ENCODE peak calls at places on chromosome 14, in ten cellular contexts. One of them, this sample, is unnamed.
A peak's percentile ranks its signal among the peaks of the same experiment; 100 is the strongest.

GRCh38 chr14:21494902-21495762 is 16.0 kb downstream of the METTL3 start:
- DNase-seq in A549: no peak
- DNase-seq in WTC11: no peak
- DNase-seq in lung: no peak
- DNase-seq in pancreas: no peak
- DNase-seq in sigmoid colon: no peak
- DNase-seq in GM10248: no peak
- DNase-seq in brain microvascular endothelial cell: no peak
- DNase-seq in uterus: no peak
- DNase-seq in endodermal cell: no peak
- DNase-seq in this sample: no peak

GRCh38 chr14:92384461-92385133 is 61.6 kb downstream of the SLC24A4 start:
- DNase-seq in endodermal cell: no peak
- DNase-seq in WTC11: no peak
- DNase-seq in lung: no peak
- DNase-seq in sigmoid colon: no peak
- DNase-seq in pancreas: no peak
- DNase-seq in GM10248: no peak
- DNase-seq in A549: no peak
- DNase-seq in brain microvascular endothelial cell: no peak
- DNase-seq in uterus: no peak
- DNase-seq in this sample: no peak

GRCh38 chr14:79246200-79246599 is 965.1 kb downstream of the DIO2 start:
- DNase-seq in A549: no peak
- DNase-seq in endodermal cell: no peak
- DNase-seq in sigmoid colon: no peak
- DNase-seq in uterus: no peak
- DNase-seq in pancreas: no peak
- DNase-seq in brain microvascular endothelial cell: no peak
- DNase-seq in GM10248: no peak
- DNase-seq in lung: no peak
- DNase-seq in WTC11: no peak
- DNase-seq in this sample: no peak

GRCh38 chr14:91244501-91244901 is at the start of gene GPR68:
- DNase-seq in A549: no peak
- DNase-seq in brain microvascular endothelial cell: peak; percentile 46
- DNase-seq in WTC11: peak; percentile 43
- DNase-seq in pancreas: peak; percentile 66
- DNase-seq in lung: no peak
- DNase-seq in uterus: peak; percentile 39
- DNase-seq in GM10248: no peak
- DNase-seq in sigmoid colon: peak; percentile 84
- DNase-seq in endodermal cell: peak; percentile 82
- DNase-seq in this sample: peak; percentile 49

GRCh38 chr14:49892301-49892635 is 614 bp upstream of the ARF6 start:
- DNase-seq in GM10248: peak; percentile 63
- DNase-seq in brain microvascular endothelial cell: peak; percentile 76
- DNase-seq in A549: peak; percentile 81
- DNase-seq in WTC11: no peak
- DNase-seq in endodermal cell: no peak
- DNase-seq in lung: peak; percentile 60
- DNase-seq in uterus: no peak
- DNase-seq in pancreas: no peak
- DNase-seq in sigmoid colon: peak; percentile 90
- DNase-seq in this sample: peak; percentile 60

GRCh38 chr14:84482256-84483071 is 1047.5 kb upstream of the FLRT2 start:
- DNase-seq in GM10248: no peak
- DNase-seq in brain microvascular endothelial cell: peak; percentile 23
- DNase-seq in uterus: no peak
- DNase-seq in endodermal cell: no peak
- DNase-seq in sigmoid colon: no peak
- DNase-seq in lung: no peak
- DNase-seq in pancreas: no peak
- DNase-seq in WTC11: no peak
- DNase-seq in A549: no peak
- DNase-seq in this sample: no peak

GRCh38 chr14:56774503-56774902 is 35.8 kb downstream of the OTX2 start:
- DNase-seq in GM10248: no peak
- DNase-seq in uterus: no peak
- DNase-seq in endodermal cell: peak; percentile 59
- DNase-seq in lung: no peak
- DNase-seq in WTC11: no peak
- DNase-seq in pancreas: no peak
- DNase-seq in brain microvascular endothelial cell: no peak
- DNase-seq in sigmoid colon: no peak
- DNase-seq in A549: no peak
- DNase-seq in this sample: no peak

GRCh38 chr14:78319826-78320635 is 149.9 kb downstream of the NRXN3 start:
- DNase-seq in pancreas: no peak
- DNase-seq in lung: no peak
- DNase-seq in uterus: no peak
- DNase-seq in GM10248: no peak
- DNase-seq in brain microvascular endothelial cell: no peak
- DNase-seq in endodermal cell: peak; percentile 52
- DNase-seq in WTC11: no peak
- DNase-seq in A549: no peak
- DNase-seq in sigmoid colon: no peak
- DNase-seq in this sample: no peak

GRCh38 chr14:97380539-97380941 is 583.4 kb downstream of the VRK1 start:
- DNase-seq in WTC11: no peak
- DNase-seq in lung: no peak
- DNase-seq in endodermal cell: peak; percentile 65
- DNase-seq in sigmoid colon: no peak
- DNase-seq in pancreas: no peak
- DNase-seq in uterus: no peak
- DNase-seq in GM10248: no peak
- DNase-seq in brain microvascular endothelial cell: no peak
- DNase-seq in A549: no peak
- DNase-seq in this sample: peak; percentile 89

GRCh38 chr14:75978249-75978731 is 3.5 kb downstream of the TGFB3 start:
- DNase-seq in WTC11: no peak
- DNase-seq in uterus: peak; percentile 30
- DNase-seq in A549: no peak
- DNase-seq in lung: no peak
- DNase-seq in brain microvascular endothelial cell: no peak
- DNase-seq in GM10248: no peak
- DNase-seq in pancreas: no peak
- DNase-seq in sigmoid colon: peak; percentile 63
- DNase-seq in endodermal cell: peak; percentile 56
- DNase-seq in this sample: peak; percentile 31

GRCh38 chr14:73714656-73715081 is 485 bp upstream of the PNMA1 start:
- DNase-seq in pancreas: no peak
- DNase-seq in A549: peak; percentile 52
- DNase-seq in sigmoid colon: no peak
- DNase-seq in uterus: no peak
- DNase-seq in GM10248: no peak
- DNase-seq in brain microvascular endothelial cell: no peak
- DNase-seq in lung: no peak
- DNase-seq in endodermal cell: no peak
- DNase-seq in WTC11: no peak
- DNase-seq in this sample: no peak

GRCh38 chr14:47060050-47060449 is 408.5 kb upstream of the RPL10L start:
- DNase-seq in pancreas: no peak
- DNase-seq in sigmoid colon: no peak
- DNase-seq in uterus: no peak
- DNase-seq in WTC11: no peak
- DNase-seq in A549: no peak
- DNase-seq in lung: no peak
- DNase-seq in GM10248: no peak
- DNase-seq in endodermal cell: no peak
- DNase-seq in brain microvascular endothelial cell: no peak
- DNase-seq in this sample: no peak

GRCh38 chr14:88804035-88804434 is 11.3 kb upstream of the EML5 start:
- DNase-seq in pancreas: no peak
- DNase-seq in GM10248: no peak
- DNase-seq in sigmoid colon: no peak
- DNase-seq in endodermal cell: no peak
- DNase-seq in uterus: no peak
- DNase-seq in lung: no peak
- DNase-seq in WTC11: no peak
- DNase-seq in A549: no peak
- DNase-seq in brain microvascular endothelial cell: no peak
- DNase-seq in this sample: no peak
- TF ChIP-seq CTCF in pancreas: no peak
- TF ChIP-seq CTCF in GM10248: no peak
- TF ChIP-seq CTCF in sigmoid colon: no peak
- TF ChIP-seq CTCF in endodermal cell: no peak
- TF ChIP-seq CTCF in uterus: no peak
- TF ChIP-seq CTCF in lung: no peak
- TF ChIP-seq CTCF in WTC11: no peak
- TF ChIP-seq CTCF in A549: no peak
- TF ChIP-seq CTCF in brain microvascular endothelial cell: no peak
- TF ChIP-seq CTCF in this sample: no peak

DNA sequence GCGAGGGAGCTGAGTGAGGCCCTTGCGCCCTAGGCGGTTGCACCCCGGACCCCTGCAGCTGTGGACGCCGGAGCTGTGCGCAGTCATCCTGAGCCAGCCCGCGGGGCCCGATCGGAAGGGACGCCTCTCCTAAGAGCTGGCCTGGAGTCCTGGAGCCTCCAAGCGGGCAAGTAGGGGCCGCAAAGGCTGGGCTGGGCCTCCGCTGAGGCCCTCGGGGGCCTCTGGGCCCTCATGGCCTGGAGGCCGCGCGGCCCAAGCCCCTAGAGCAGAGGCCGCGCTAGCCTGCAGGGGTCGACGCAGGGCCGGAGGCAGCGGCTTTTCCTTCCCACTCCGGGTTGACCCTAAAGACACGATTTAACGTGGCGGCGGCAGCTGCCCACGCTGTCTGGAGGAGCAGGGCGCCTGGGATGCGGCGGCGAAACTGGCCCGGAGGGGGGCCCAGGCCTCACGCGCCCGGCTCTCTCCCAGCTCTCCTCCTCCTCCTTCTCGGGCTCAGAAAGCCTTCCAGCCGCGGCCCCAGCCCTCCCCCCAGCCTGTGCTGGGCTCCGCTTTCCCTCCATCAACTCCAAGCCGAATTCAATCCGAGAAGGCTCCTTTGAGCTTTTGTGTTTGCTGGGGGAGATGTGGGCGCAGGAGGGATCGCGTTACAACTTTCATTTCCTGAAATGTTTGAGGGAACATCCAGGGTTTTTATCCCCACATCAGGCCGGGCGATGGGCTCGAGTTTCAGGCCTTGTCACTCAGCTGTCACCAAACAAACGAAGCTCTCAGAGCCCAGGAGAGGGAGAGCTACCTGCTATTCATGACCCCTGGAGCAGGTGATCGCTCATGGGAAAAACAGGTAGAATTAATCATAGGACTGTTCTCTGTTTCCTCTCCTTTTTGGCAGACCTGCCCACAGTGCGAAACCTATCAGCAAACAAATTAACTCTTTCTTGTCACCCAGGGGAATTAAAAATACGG is 11.5 kb downstream of the SIX1 start:
- DNase-seq in pancreas: peak; percentile 60
- DNase-seq in uterus: no peak
- DNase-seq in WTC11: peak; percentile 59
- DNase-seq in A549: no peak
- DNase-seq in lung: no peak
- DNase-seq in sigmoid colon: no peak
- DNase-seq in GM10248: no peak
- DNase-seq in endodermal cell: peak; percentile 80
- DNase-seq in brain microvascular endothelial cell: peak; percentile 52
- DNase-seq in this sample: no peak
- TF ChIP-seq CTCF in pancreas: no peak
- TF ChIP-seq CTCF in uterus: no peak
- TF ChIP-seq CTCF in WTC11: no peak
- TF ChIP-seq CTCF in A549: no peak
- TF ChIP-seq CTCF in lung: no peak
- TF ChIP-seq CTCF in sigmoid colon: no peak
- TF ChIP-seq CTCF in GM10248: no peak
- TF ChIP-seq CTCF in endodermal cell: peak; percentile 55
- TF ChIP-seq CTCF in brain microvascular endothelial cell: no peak
- TF ChIP-seq CTCF in this sample: no peak

DNA sequence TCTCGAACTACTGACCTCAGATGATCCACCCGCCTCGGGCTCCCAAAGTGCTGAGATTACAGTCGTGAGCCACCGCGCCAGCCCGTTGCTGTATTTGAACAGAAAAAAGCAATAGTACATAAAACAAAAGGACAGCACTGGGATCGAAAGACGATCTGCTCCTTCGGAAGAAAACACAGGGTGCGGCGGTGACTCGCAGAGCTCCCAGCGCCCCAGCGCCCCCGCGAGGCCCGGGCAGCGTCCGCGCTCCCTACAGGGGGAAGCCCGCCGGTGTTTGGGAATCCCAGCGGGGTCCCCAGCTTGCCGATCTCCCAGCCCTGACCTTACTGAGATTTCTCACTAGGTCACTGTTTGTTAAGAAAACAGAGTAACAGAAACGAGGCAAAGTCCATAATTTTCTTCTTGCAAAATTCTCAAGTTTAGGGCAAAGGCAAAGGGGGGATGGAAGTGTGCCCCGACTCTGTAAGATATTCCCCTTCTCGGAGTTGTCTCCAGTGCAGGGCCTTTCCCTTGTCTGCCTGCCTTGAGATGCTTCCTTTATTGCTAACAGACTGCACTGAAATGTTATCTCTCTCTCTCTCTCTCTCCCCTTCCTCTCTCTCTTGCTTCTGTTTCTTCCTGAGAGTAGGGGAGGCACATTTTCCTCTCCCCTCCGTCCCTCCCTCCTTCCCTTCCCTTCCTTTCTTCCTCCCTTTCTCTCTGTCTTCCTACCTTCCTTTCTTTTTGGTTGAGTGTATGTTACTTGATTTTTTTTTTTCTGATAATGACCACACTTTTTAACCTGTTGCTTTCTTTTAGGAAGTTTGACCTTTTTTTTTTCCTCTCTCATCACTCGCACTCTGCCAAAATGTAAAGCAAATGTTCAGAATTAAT is 92.0 kb downstream of the TMEM30B start:
- DNase-seq in GM10248: peak; percentile 69
- DNase-seq in pancreas: peak; percentile 82
- DNase-seq in lung: peak; percentile 38
- DNase-seq in endodermal cell: peak; percentile 91
- DNase-seq in brain microvascular endothelial cell: peak; percentile 60
- DNase-seq in uterus: peak; percentile 65
- DNase-seq in A549: peak; percentile 87
- DNase-seq in WTC11: peak; percentile 86
- DNase-seq in sigmoid colon: peak; percentile 74
- DNase-seq in this sample: peak; percentile 44
- TF ChIP-seq CTCF in GM10248: peak; percentile 59
- TF ChIP-seq CTCF in pancreas: no peak
- TF ChIP-seq CTCF in lung: no peak
- TF ChIP-seq CTCF in endodermal cell: peak; percentile 83
- TF ChIP-seq CTCF in brain microvascular endothelial cell: peak; percentile 80
- TF ChIP-seq CTCF in uterus: no peak
- TF ChIP-seq CTCF in A549: peak; percentile 76
- TF ChIP-seq CTCF in WTC11: no peak
- TF ChIP-seq CTCF in sigmoid colon: no peak
- TF ChIP-seq CTCF in this sample: no peak

DNA sequence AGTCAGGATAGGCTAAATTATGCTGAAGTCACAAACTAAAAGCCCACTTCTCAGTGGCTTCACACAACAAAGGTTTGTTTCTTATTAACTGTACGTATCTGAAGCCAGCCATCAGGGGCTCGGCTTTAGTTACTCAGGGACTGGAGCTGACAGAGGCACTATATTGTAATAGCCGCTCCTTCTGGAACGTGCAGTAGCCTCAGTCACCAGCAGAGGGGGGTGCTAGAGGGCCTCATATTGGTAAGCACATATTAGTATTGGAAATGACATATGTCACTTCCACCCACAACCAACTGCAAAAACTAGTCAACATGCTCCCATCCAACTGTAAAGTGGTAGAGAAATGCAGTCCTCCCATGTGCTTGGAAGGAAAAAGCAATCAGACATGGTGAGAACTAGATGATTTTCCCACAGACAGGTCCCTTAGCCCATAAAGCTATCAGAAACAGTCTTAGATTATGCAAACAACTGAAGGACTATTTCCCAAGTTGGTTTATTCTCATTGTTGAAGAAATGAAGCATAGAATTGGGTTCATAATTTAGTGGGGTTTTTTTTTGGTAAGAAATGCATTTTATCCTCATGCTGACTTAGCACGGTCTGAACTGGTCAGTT is 183.6 kb upstream of the G2E3 start:
- DNase-seq in brain microvascular endothelial cell: peak; percentile 76
- DNase-seq in endodermal cell: peak; percentile 91
- DNase-seq in A549: peak; percentile 9
- DNase-seq in GM10248: peak; percentile 47
- DNase-seq in sigmoid colon: no peak
- DNase-seq in pancreas: peak; percentile 81
- DNase-seq in uterus: peak; percentile 32
- DNase-seq in WTC11: peak; percentile 80
- DNase-seq in lung: peak; percentile 35
- DNase-seq in this sample: peak; percentile 86
- TF ChIP-seq CTCF in brain microvascular endothelial cell: peak; percentile 95
- TF ChIP-seq CTCF in endodermal cell: peak; percentile 92
- TF ChIP-seq CTCF in A549: peak; percentile 48
- TF ChIP-seq CTCF in GM10248: peak; percentile 71
- TF ChIP-seq CTCF in sigmoid colon: peak; percentile 41
- TF ChIP-seq CTCF in pancreas: peak; percentile 72
- TF ChIP-seq CTCF in uterus: peak; percentile 32
- TF ChIP-seq CTCF in WTC11: peak; percentile 78
- TF ChIP-seq CTCF in lung: peak; percentile 23
- TF ChIP-seq CTCF in this sample: peak; percentile 78

This sample was measured in activated CD8-positive, alpha-beta T cell treated with anti-CD3 and anti-CD28 coated beads for 36 hours.